ENCODE peak calls at places on chromosome 20, in seven cellular contexts. I, E, L, G, M, O and P are unnamed samples.
A peak's percentile ranks its signal among the peaks of the same experiment; 100 is the strongest.

GRCh38 chr20:50517817-50518154 is 7.6 kb downstream of the PTPN1 start:
- DNase-seq in I (no peak), E (peak; percentile 23), L (no peak), G (no peak), M (no peak), O (no peak), P (no peak)

GRCh38 chr20:4112490-4113420 is 97.4 kb upstream of the RNF24 start:
- DNase-seq in I (no peak), E (no peak), L (no peak), G (no peak), M (peak; percentile 92), O (no peak), P (no peak)

GRCh38 chr20:37821691-37822655 is 81.0 kb upstream of the VSTM2L start:
- DNase-seq in I (no peak), E (no peak), L (peak; percentile 70), G (no peak), M (no peak), O (no peak), P (no peak)

GRCh38 chr20:3696200-3696599 is 14.4 kb upstream of the ADAM33 start:
- DNase-seq in I (no peak), E (no peak), L (no peak), G (no peak), M (peak; percentile 32), O (no peak), P (no peak)

GRCh38 chr20:46694484-46694883 is 5.2 kb upstream of the TP53RK start:
- DNase-seq in I (peak; percentile 48), E (peak; percentile 26), L (no peak), G (peak; percentile 61), M (peak; percentile 38), O (no peak), P (no peak)

GRCh38 chr20:22905667-22906066 is 129.4 kb upstream of the SSTR4 start:
- DNase-seq in I (no peak), E (no peak), L (no peak), G (no peak), M (no peak), O (no peak), P (no peak)

GRCh38 chr20:7792131-7792869 is 148.0 kb downstream of the HAO1 start:
- DNase-seq in I (no peak), E (no peak), L (no peak), G (no peak), M (no peak), O (no peak), P (no peak)

GRCh38 chr20:58131581-58132142 is 96.8 kb downstream of the ANKRD60 start:
- DNase-seq in I (no peak), E (no peak), L (no peak), G (no peak), M (no peak), O (no peak), P (no peak)

GRCh38 chr20:3896853-3897252 is 7.7 kb downstream of the PANK2 start:
- DNase-seq in I (no peak), E (no peak), L (no peak), G (no peak), M (no peak), O (no peak), P (no peak)